ENCODE peak calls at places on chromosome 22, in ten cellular contexts. One of them, this sample, is unnamed. For H3K4me1, the result is how much of the 10 kb centered on the place peaks cover.

GRCh38 chr22:27348634-27349033 is 452.9 kb downstream of the MN1 start:
- DNase-seq in transverse colon: no peak
- DNase-seq in tibial nerve: no peak
- DNase-seq in A549: no peak
- DNase-seq in endothelial cell of umbilical vein: no peak
- DNase-seq in spleen: no peak
- DNase-seq in body of pancreas: peak
- DNase-seq in stomach: no peak
- DNase-seq in heart left ventricle: no peak
- DNase-seq in right lobe of liver: no peak
- DNase-seq in this sample: no peak

GRCh38 chr22:20428496-20429253 is 8.9 kb downstream of the SCARF2 start:
- DNase-seq in tibial nerve: no peak
- DNase-seq in body of pancreas: no peak
- DNase-seq in heart left ventricle: no peak
- DNase-seq in endothelial cell of umbilical vein: no peak
- DNase-seq in stomach: no peak
- DNase-seq in spleen: no peak
- DNase-seq in right lobe of liver: no peak
- DNase-seq in A549: no peak
- DNase-seq in transverse colon: no peak
- DNase-seq in this sample: no peak

GRCh38 chr22:42273855-42274451 is 3.5 kb upstream of the TCF20 start:
- DNase-seq in stomach: no peak
- DNase-seq in heart left ventricle: no peak
- DNase-seq in A549: no peak
- DNase-seq in endothelial cell of umbilical vein: no peak
- DNase-seq in right lobe of liver: no peak
- DNase-seq in transverse colon: no peak
- DNase-seq in tibial nerve: no peak
- DNase-seq in spleen: peak
- DNase-seq in body of pancreas: no peak
- DNase-seq in this sample: no peak

GRCh38 chr22:40289991-40290459 is 56.3 kb upstream of the ADSL start:
- DNase-seq in spleen: peak
- DNase-seq in A549: no peak
- DNase-seq in stomach: peak
- DNase-seq in body of pancreas: no peak
- DNase-seq in transverse colon: peak
- DNase-seq in tibial nerve: no peak
- DNase-seq in endothelial cell of umbilical vein: no peak
- DNase-seq in heart left ventricle: peak
- DNase-seq in right lobe of liver: no peak
- DNase-seq in this sample: peak

GRCh38 chr22:39962071-39962470 is 1.9 kb downstream of the TMA7B start:
- DNase-seq in right lobe of liver: no peak
- DNase-seq in endothelial cell of umbilical vein: no peak
- DNase-seq in spleen: no peak
- DNase-seq in heart left ventricle: no peak
- DNase-seq in A549: no peak
- DNase-seq in body of pancreas: no peak
- DNase-seq in stomach: no peak
- DNase-seq in transverse colon: no peak
- DNase-seq in tibial nerve: no peak
- DNase-seq in this sample: no peak

GRCh38 chr22:30471616-30472318 is at the start of gene SEC14L3:
- DNase-seq in heart left ventricle: no peak
- DNase-seq in right lobe of liver: peak
- DNase-seq in endothelial cell of umbilical vein: no peak
- DNase-seq in transverse colon: no peak
- DNase-seq in tibial nerve: no peak
- DNase-seq in stomach: peak
- DNase-seq in body of pancreas: no peak
- DNase-seq in A549: no peak
- DNase-seq in spleen: no peak
- DNase-seq in this sample: no peak

GRCh38 chr22:30573594-30574094 is 821 bp downstream of the GAL3ST1 start:
- DNase-seq in stomach: peak
- DNase-seq in heart left ventricle: no peak
- DNase-seq in right lobe of liver: no peak
- DNase-seq in body of pancreas: peak
- DNase-seq in transverse colon: peak
- DNase-seq in spleen: no peak
- DNase-seq in tibial nerve: no peak
- DNase-seq in endothelial cell of umbilical vein: no peak
- DNase-seq in A549: no peak
- DNase-seq in this sample: no peak

GRCh38 chr22:26199665-26200064 is 30.4 kb downstream of the SEZ6L start:
- DNase-seq in body of pancreas: no peak
- DNase-seq in tibial nerve: no peak
- DNase-seq in A549: no peak
- DNase-seq in transverse colon: no peak
- DNase-seq in right lobe of liver: no peak
- DNase-seq in spleen: no peak
- DNase-seq in endothelial cell of umbilical vein: no peak
- DNase-seq in heart left ventricle: no peak
- DNase-seq in stomach: no peak
- DNase-seq in this sample: no peak

DNA sequence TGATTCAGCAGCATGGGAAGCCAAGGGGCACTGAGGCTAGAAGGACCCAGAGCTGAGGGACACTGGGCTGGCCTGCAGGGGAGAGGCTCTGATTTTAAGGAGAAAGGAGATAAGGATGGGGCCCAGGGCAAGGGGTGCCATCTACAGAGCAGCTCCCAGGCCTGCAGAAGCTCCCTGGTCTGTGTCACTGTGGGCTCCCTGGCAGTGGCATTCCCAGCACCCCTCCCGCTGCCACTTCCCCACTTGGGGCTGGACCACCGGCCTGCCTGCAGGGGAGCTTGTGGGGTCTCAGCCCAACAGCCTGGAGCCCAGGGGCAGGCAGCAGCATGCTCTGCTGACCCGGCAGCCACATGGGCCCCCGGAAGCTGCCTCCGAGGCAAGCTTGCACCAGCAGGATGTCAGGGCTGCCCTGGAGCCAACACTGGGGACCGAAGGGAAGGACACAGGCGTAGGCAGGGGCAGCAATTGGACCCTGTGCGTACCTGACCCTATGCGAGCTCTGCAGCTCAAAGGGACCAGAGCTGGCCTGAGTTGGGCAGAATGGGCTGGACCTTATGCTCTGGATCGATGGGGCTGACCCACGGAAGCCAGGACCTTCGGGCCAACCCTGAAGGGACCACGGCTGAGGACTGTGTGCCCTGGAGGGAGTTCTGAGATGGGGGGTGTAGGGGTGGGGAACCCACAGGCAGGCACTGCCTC is 35.4 kb upstream of the WNT7B start:
- DNase-seq in body of pancreas: no peak
- DNase-seq in endothelial cell of umbilical vein: no peak
- DNase-seq in heart left ventricle: peak
- DNase-seq in A549: no peak
- DNase-seq in spleen: peak
- DNase-seq in transverse colon: peak
- DNase-seq in right lobe of liver: peak
- DNase-seq in tibial nerve: no peak
- DNase-seq in stomach: no peak
- DNase-seq in this sample: no peak
- H3K4me1 ChIP-seq in body of pancreas: half or more
- H3K4me1 ChIP-seq in endothelial cell of umbilical vein: under half
- H3K4me1 ChIP-seq in heart left ventricle: under half
- H3K4me1 ChIP-seq in A549: under half
- H3K4me1 ChIP-seq in spleen: under half
- H3K4me1 ChIP-seq in transverse colon: under half
- H3K4me1 ChIP-seq in right lobe of liver: under half
- H3K4me1 ChIP-seq in tibial nerve: under half
- H3K4me1 ChIP-seq in stomach: half or more
- H3K4me1 ChIP-seq in this sample: under half

GRCh38 chr22:37662039-37662438 is 3.5 kb downstream of the PDXP start:
- DNase-seq in heart left ventricle: no peak
- DNase-seq in tibial nerve: no peak
- DNase-seq in body of pancreas: no peak
- DNase-seq in spleen: no peak
- DNase-seq in stomach: no peak
- DNase-seq in endothelial cell of umbilical vein: no peak
- DNase-seq in transverse colon: no peak
- DNase-seq in A549: no peak
- DNase-seq in right lobe of liver: no peak
- DNase-seq in this sample: no peak
- TF ChIP-seq POLR2A in heart left ventricle: no peak
- TF ChIP-seq POLR2A in tibial nerve: no peak
- TF ChIP-seq POLR2A in body of pancreas: no peak
- TF ChIP-seq POLR2A in spleen: no peak
- TF ChIP-seq POLR2A in stomach: no peak
- TF ChIP-seq POLR2A in endothelial cell of umbilical vein: no peak
- TF ChIP-seq POLR2A in transverse colon: no peak
- TF ChIP-seq POLR2A in A549: no peak
- TF ChIP-seq POLR2A in right lobe of liver: no peak
- TF ChIP-seq POLR2A in this sample: no peak

DNA sequence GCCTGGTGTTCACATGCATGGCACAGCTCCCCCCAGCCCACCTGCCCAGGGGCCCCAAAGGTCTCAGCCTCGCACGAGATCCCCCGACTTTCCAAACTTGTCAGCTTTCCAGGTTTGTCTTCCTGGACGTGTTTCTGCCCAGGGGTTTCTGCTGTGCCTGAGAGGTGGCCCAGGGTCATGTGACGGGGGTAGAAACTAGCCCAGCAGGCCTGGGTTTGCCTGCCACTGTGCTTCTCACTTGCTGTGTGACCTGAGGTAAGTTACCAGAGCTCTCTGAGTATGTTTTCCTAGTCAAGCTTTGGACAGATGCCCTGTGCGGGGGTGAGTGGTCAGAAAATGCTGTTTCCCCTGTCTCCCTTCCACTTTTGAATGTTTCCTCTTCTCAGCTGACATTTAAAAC is 38.3 kb upstream of the SHISAL1 start:
- DNase-seq in tibial nerve: no peak
- DNase-seq in right lobe of liver: no peak
- DNase-seq in transverse colon: no peak
- DNase-seq in stomach: no peak
- DNase-seq in spleen: no peak
- DNase-seq in heart left ventricle: no peak
- DNase-seq in A549: no peak
- DNase-seq in body of pancreas: no peak
- DNase-seq in endothelial cell of umbilical vein: no peak
- DNase-seq in this sample: no peak
- H3K27ac ChIP-seq in tibial nerve: no peak
- H3K27ac ChIP-seq in right lobe of liver: no peak
- H3K27ac ChIP-seq in transverse colon: no peak
- H3K27ac ChIP-seq in stomach: no peak
- H3K27ac ChIP-seq in spleen: no peak
- H3K27ac ChIP-seq in heart left ventricle: no peak
- H3K27ac ChIP-seq in A549: peak
- H3K27ac ChIP-seq in body of pancreas: no peak
- H3K27ac ChIP-seq in endothelial cell of umbilical vein: no peak
- H3K27ac ChIP-seq in this sample: no peak

GRCh38 chr22:46589141-46589748 is 30.9 kb upstream of the GRAMD4 start:
- DNase-seq in right lobe of liver: no peak
- DNase-seq in spleen: no peak
- DNase-seq in body of pancreas: no peak
- DNase-seq in transverse colon: no peak
- DNase-seq in tibial nerve: no peak
- DNase-seq in stomach: no peak
- DNase-seq in A549: no peak
- DNase-seq in heart left ventricle: no peak
- DNase-seq in endothelial cell of umbilical vein: no peak
- DNase-seq in this sample: no peak

GRCh38 chr22:46586531-46587011 is 33.6 kb upstream of the GRAMD4 start:
- DNase-seq in spleen: peak
- DNase-seq in body of pancreas: no peak
- DNase-seq in right lobe of liver: peak
- DNase-seq in A549: no peak
- DNase-seq in endothelial cell of umbilical vein: no peak
- DNase-seq in transverse colon: peak
- DNase-seq in stomach: no peak
- DNase-seq in heart left ventricle: no peak
- DNase-seq in tibial nerve: no peak
- DNase-seq in this sample: no peak

GRCh38 chr22:46588279-46589140 is 31.7 kb upstream of the GRAMD4 start:
- DNase-seq in endothelial cell of umbilical vein: no peak
- DNase-seq in transverse colon: no peak
- DNase-seq in stomach: no peak
- DNase-seq in spleen: peak
- DNase-seq in body of pancreas: no peak
- DNase-seq in heart left ventricle: peak
- DNase-seq in tibial nerve: no peak
- DNase-seq in right lobe of liver: peak
- DNase-seq in A549: no peak
- DNase-seq in this sample: peak

GRCh38 chr22:46587067-46587471 is 33.1 kb upstream of the GRAMD4 start:
- DNase-seq in tibial nerve: no peak
- DNase-seq in spleen: peak
- DNase-seq in body of pancreas: no peak
- DNase-seq in heart left ventricle: no peak
- DNase-seq in right lobe of liver: no peak
- DNase-seq in A549: no peak
- DNase-seq in stomach: no peak
- DNase-seq in transverse colon: peak
- DNase-seq in endothelial cell of umbilical vein: no peak
- DNase-seq in this sample: no peak

GRCh38 chr22:46587492-46588278 is 32.5 kb upstream of the GRAMD4 start:
- DNase-seq in A549: no peak
- DNase-seq in right lobe of liver: peak
- DNase-seq in stomach: no peak
- DNase-seq in transverse colon: peak
- DNase-seq in endothelial cell of umbilical vein: no peak
- DNase-seq in body of pancreas: peak
- DNase-seq in heart left ventricle: peak
- DNase-seq in spleen: peak
- DNase-seq in tibial nerve: no peak
- DNase-seq in this sample: peak
- H3K4me1 ChIP-seq in A549: under half
- H3K4me1 ChIP-seq in right lobe of liver: under half
- H3K4me1 ChIP-seq in stomach: half or more
- H3K4me1 ChIP-seq in transverse colon: half or more
- H3K4me1 ChIP-seq in endothelial cell of umbilical vein: under half
- H3K4me1 ChIP-seq in body of pancreas: under half
- H3K4me1 ChIP-seq in heart left ventricle: half or more
- H3K4me1 ChIP-seq in spleen: under half
- H3K4me1 ChIP-seq in tibial nerve: under half
- H3K4me1 ChIP-seq in this sample: under half

DNA sequence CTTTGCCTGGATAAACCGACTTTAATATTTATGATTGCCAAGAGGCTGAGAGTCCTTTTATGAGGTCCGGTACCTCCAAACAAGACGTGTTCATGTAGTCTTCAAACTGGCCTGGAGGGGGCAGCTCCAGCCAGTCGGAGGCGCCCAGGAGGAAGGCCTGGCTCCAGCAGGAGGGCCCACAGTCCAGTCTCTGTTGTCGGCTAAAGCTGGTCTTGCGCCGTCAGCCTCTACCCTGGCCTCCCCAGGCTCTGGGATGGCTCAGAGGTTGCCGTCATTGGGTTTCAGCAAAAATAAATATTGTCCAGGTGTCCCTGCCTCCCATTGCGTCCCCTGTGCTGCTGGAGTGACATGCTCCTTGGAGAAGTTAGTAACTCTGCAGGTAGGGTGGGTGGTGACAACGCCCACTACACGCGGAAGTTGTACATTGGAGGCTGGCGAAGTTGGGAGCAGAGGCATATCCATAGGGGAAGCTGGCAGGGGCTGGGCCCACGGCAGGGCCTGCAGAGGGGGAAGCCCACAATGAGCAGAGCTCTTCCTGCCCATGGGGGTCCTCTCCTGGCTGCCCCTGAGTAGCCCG is 1.0 kb upstream of the SLC25A1 start:
- DNase-seq in body of pancreas: peak
- DNase-seq in tibial nerve: peak
- DNase-seq in endothelial cell of umbilical vein: peak
- DNase-seq in spleen: peak
- DNase-seq in A549: peak
- DNase-seq in transverse colon: peak
- DNase-seq in stomach: peak
- DNase-seq in right lobe of liver: peak
- DNase-seq in heart left ventricle: peak
- DNase-seq in this sample: peak
- TF ChIP-seq POLR2A in body of pancreas: no peak
- TF ChIP-seq POLR2A in tibial nerve: no peak
- TF ChIP-seq POLR2A in endothelial cell of umbilical vein: no peak
- TF ChIP-seq POLR2A in spleen: no peak
- TF ChIP-seq POLR2A in A549: no peak
- TF ChIP-seq POLR2A in transverse colon: no peak
- TF ChIP-seq POLR2A in stomach: no peak
- TF ChIP-seq POLR2A in right lobe of liver: no peak
- TF ChIP-seq POLR2A in heart left ventricle: no peak
- TF ChIP-seq POLR2A in this sample: no peak

This sample was measured in adrenal gland.